ENCODE peak calls at places on chromosomes 6 and 20, in eight cellular contexts. T, V, X, M, N, Q, C and I are unnamed samples.

GRCh38 chr6:21199246-21199645 is 394.3 kb upstream of the SOX4 start:
- DNase-seq in X (no peak), N (no peak), Q (no peak), V (no peak), M (peak), T (no peak), C (no peak), I (no peak)

GRCh38 chr6:43263314-43264178 is 20.3 kb downstream of the TTBK1 start:
- DNase-seq in V (no peak), N (peak), X (peak), M (peak), C (peak), Q (peak), T (peak), I (peak)

GRCh38 chr20:59222982-59223610 is 59.5 kb downstream of the ZNF831 start:
- DNase-seq in N (no peak), T (peak), C (peak), M (no peak), Q (no peak), V (peak), X (no peak), I (no peak)

GRCh38 chr6:14743465-14744211 is 502.2 kb upstream of the JARID2 start:
- DNase-seq in V (no peak), Q (peak), M (no peak), N (peak), X (no peak), T (peak), C (no peak), I (peak)

GRCh38 chr20:17606001-17606400 is 36.1 kb downstream of the DSTN start:
- DNase-seq in X (no peak), Q (no peak), M (no peak), N (no peak), C (no peak), T (no peak), V (no peak), I (no peak)

GRCh38 chr6:72952808-72953630 is 272.3 kb downstream of the KHDC1L start:
- DNase-seq in M (no peak), Q (no peak), V (no peak), T (peak), X (no peak), N (no peak), C (no peak), I (no peak)

GRCh38 chr20:62652051-62652893 is 10.0 kb downstream of the SLCO4A1 start:
- DNase-seq in N (peak), X (peak), M (peak), T (peak), V (peak), Q (peak), C (peak), I (peak)

GRCh38 chr20:45972500-45973183 is 639 bp upstream of the ZNF335 start:
- DNase-seq in N (no peak), V (no peak), X (no peak), M (no peak), Q (no peak), C (peak), T (no peak), I (no peak)

GRCh38 chr6:62891065-62891647 is 320.1 kb upstream of the FKBP1C start:
- DNase-seq in N (no peak), V (no peak), T (peak), X (peak), M (no peak), Q (no peak), C (peak), I (no peak)

GRCh38 chr6:133248241-133249001 is 7.3 kb downstream of the EYA4 start:
- DNase-seq in V (no peak), T (peak), X (no peak), N (no peak), M (no peak), Q (no peak), C (no peak), I (no peak)

GRCh38 chr6:167272156-167272555 is 19.0 kb upstream of the UNC93A start:
- DNase-seq in V (no peak), M (no peak), Q (no peak), C (no peak), T (no peak), N (no peak), X (no peak), I (no peak)

GRCh38 chr6:33372532-33373123 is 19.0 kb upstream of the KIFC1 start:
- DNase-seq in X (no peak), T (no peak), V (no peak), Q (no peak), M (no peak), C (peak), N (no peak), I (no peak)

GRCh38 chr20:51711426-51711825 is 56.8 kb downstream of the ATP9A start:
- DNase-seq in Q (no peak), V (no peak), N (no peak), T (no peak), M (no peak), X (no peak), C (no peak), I (no peak)

GRCh38 chr20:50274570-50275430 is 84.2 kb downstream of the CEBPB start:
- DNase-seq in M (no peak), N (no peak), C (no peak), Q (no peak), V (peak), X (no peak), T (no peak), I (no peak)

GRCh38 chr6:147131728-147132127 is 72.5 kb upstream of the STXBP5 start:
- DNase-seq in C (peak), X (no peak), T (peak), M (no peak), N (peak), V (no peak), Q (no peak), I (no peak)

GRCh38 chr6:165986647-165987482 is 180.8 kb downstream of the TBXT start:
- DNase-seq in Q (no peak), M (peak), C (peak), V (no peak), T (peak), N (no peak), X (no peak), I (no peak)

GRCh38 chr6:56368484-56368883 is 121.1 kb upstream of the COL21A1 start:
- DNase-seq in Q (no peak), C (no peak), V (no peak), T (peak), M (no peak), N (no peak), X (no peak), I (no peak)

GRCh38 chr20:46371656-46372055 is 34.8 kb downstream of the ELMO2 start:
- DNase-seq in N (no peak), T (peak), M (no peak), C (no peak), Q (no peak), V (no peak), X (no peak), I (no peak)

GRCh38 chr6:1986454-1987243 is 258.8 kb downstream of the GMDS start:
- DNase-seq in C (no peak), V (no peak), N (no peak), X (no peak), M (no peak), T (peak), Q (no peak), I (no peak)

GRCh38 chr20:41456341-41456740 is 89.7 kb upstream of the EMILIN3 start:
- DNase-seq in X (no peak), Q (no peak), C (no peak), M (no peak), N (no peak), T (no peak), V (no peak), I (no peak)

GRCh38 chr6:113082691-113083090 is 735.6 kb downstream of the RFPL4B start:
- DNase-seq in X (no peak), N (peak), T (peak), Q (no peak), C (peak), M (no peak), V (no peak), I (no peak)

GRCh38 chr6:157912326-157912725 is 69.3 kb upstream of the SYNJ2 start:
- DNase-seq in C (peak), T (peak), N (peak), M (no peak), Q (no peak), V (no peak), X (no peak), I (no peak)

GRCh38 chr6:43743682-43744381 is 26.2 kb upstream of the VEGFA start:
- DNase-seq in C (no peak), M (no peak), N (no peak), V (no peak), Q (no peak), X (no peak), T (no peak), I (no peak)

GRCh38 chr6:67224989-67225388 is 1410.1 kb upstream of the ADGRB3 start:
- DNase-seq in Q (no peak), X (no peak), N (no peak), T (no peak), V (no peak), M (no peak), C (no peak), I (no peak)

GRCh38 chr6:30837870-30838269 is 46.4 kb upstream of the DDR1 start:
- DNase-seq in Q (no peak), C (no peak), M (no peak), V (no peak), N (no peak), T (no peak), X (no peak), I (no peak)

GRCh38 chr6:157535354-157536217 is 154.6 kb downstream of the ZDHHC14 start:
- DNase-seq in Q (no peak), M (no peak), C (no peak), V (no peak), N (peak), T (peak), X (no peak), I (peak)

GRCh38 chr6:33812669-33813068 is 8.9 kb upstream of the MLN start:
- DNase-seq in M (peak), T (peak), X (peak), C (peak), Q (no peak), N (peak), V (no peak), I (peak)

GRCh38 chr6:82617648-82618047 is 254.0 kb downstream of the TPBG start:
- DNase-seq in X (no peak), Q (no peak), N (no peak), T (no peak), C (no peak), M (no peak), V (no peak), I (no peak)

GRCh38 chr6:38813451-38813850 is 98.3 kb downstream of the DNAH8 start:
- DNase-seq in C (no peak), V (no peak), T (no peak), Q (no peak), X (no peak), M (no peak), N (peak), I (no peak)

GRCh38 chr20:39909447-39909846 is 779.6 kb downstream of the MAFB start:
- DNase-seq in X (no peak), T (no peak), N (no peak), C (no peak), Q (no peak), M (no peak), V (no peak), I (no peak)

GRCh38 chr6:49462071-49462470 is 982 bp downstream of the MMUT start:
- DNase-seq in N (no peak), X (peak), Q (no peak), C (no peak), V (no peak), M (no peak), T (peak), I (no peak)

GRCh38 chr6:90485615-90486277 is 101.1 kb downstream of the MAP3K7 start:
- DNase-seq in C (no peak), X (peak), M (no peak), Q (no peak), T (no peak), N (no peak), V (no peak), I (no peak)

GRCh38 chr20:57698867-57699275 is 10.9 kb downstream of the PMEPA1 start:
- DNase-seq in V (no peak), X (no peak), M (no peak), C (no peak), Q (no peak), T (no peak), N (peak), I (peak)

GRCh38 chr6:89368107-89368506 is 15.6 kb upstream of the UBE2J1 start:
- DNase-seq in X (peak), Q (no peak), N (peak), V (no peak), M (peak), T (peak), C (peak), I (peak)

GRCh38 chr6:165566088-165566828 is 96.8 kb downstream of the PDE10A start:
- DNase-seq in C (no peak), X (no peak), T (no peak), N (no peak), M (no peak), Q (no peak), V (no peak), I (no peak)

GRCh38 chr20:62338294-62338620 is 28.9 kb downstream of the LAMA5 start:
- DNase-seq in N (no peak), V (no peak), T (no peak), X (no peak), M (no peak), Q (no peak), C (no peak), I (no peak)

GRCh38 chr20:1263853-1264252 is 2.2 kb upstream of the SNPH start:
- DNase-seq in M (no peak), T (peak), X (no peak), Q (no peak), N (no peak), C (peak), V (no peak), I (no peak)

GRCh38 chr6:151118453-151119123 is 121.2 kb upstream of the AKAP12 start:
- DNase-seq in V (no peak), T (no peak), Q (no peak), C (no peak), X (no peak), N (no peak), M (no peak), I (no peak)

GRCh38 chr6:158707826-158708225 is 58.0 kb downstream of the SYTL3 start:
- DNase-seq in C (no peak), T (no peak), X (peak), M (no peak), V (no peak), Q (peak), N (no peak), I (no peak)

GRCh38 chr20:25623736-25624499 is at the start of gene NANP:
- DNase-seq in N (peak), V (peak), T (peak), Q (peak), M (peak), C (peak), X (peak), I (peak)
- TF ChIP-seq CTCF in N (no peak), V (no peak), T (no peak), Q (no peak), M (no peak), C (no peak), X (no peak), I (no peak)

GRCh38 chr6:149197482-149197881 is 120.0 kb upstream of the TAB2 start:
- DNase-seq in T (no peak), V (no peak), X (no peak), M (no peak), N (no peak), Q (no peak), C (no peak), I (no peak)
- TF ChIP-seq CTCF in T (no peak), V (no peak), X (peak), M (no peak), N (no peak), Q (no peak), C (no peak), I (no peak)

DNA sequence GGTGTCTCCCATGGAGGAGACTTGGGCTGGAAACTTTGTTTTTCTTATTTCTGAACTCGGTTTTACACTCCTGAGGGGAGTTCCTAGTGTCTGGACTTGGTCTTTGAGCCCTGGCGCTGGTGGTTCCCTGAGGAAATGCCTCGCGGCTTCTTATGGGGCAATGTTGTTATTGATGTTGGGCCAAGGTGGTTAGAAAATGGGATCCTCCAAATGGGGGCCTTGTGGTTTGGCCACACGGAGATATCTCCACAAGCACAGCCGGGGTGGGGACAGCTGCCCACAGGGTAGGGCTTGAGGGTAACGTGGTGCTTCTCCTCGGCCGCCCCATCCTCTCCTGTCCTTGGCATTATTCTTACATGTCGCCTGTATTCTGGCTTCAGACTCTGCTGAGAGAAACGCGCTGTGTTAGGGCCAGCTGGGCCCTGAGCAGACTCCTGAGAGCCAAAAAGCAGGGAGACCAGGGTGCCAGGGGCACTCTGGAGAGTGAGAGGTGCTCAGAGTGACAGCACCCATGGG is 137.0 kb downstream of the FOXO3 start:
- DNase-seq in M (no peak), X (no peak), N (no peak), T (peak), Q (no peak), C (no peak), V (no peak), I (no peak)
- TF ChIP-seq CTCF in M (no peak), X (no peak), N (no peak), T (no peak), Q (no peak), C (no peak), V (no peak), I (no peak)

DNA sequence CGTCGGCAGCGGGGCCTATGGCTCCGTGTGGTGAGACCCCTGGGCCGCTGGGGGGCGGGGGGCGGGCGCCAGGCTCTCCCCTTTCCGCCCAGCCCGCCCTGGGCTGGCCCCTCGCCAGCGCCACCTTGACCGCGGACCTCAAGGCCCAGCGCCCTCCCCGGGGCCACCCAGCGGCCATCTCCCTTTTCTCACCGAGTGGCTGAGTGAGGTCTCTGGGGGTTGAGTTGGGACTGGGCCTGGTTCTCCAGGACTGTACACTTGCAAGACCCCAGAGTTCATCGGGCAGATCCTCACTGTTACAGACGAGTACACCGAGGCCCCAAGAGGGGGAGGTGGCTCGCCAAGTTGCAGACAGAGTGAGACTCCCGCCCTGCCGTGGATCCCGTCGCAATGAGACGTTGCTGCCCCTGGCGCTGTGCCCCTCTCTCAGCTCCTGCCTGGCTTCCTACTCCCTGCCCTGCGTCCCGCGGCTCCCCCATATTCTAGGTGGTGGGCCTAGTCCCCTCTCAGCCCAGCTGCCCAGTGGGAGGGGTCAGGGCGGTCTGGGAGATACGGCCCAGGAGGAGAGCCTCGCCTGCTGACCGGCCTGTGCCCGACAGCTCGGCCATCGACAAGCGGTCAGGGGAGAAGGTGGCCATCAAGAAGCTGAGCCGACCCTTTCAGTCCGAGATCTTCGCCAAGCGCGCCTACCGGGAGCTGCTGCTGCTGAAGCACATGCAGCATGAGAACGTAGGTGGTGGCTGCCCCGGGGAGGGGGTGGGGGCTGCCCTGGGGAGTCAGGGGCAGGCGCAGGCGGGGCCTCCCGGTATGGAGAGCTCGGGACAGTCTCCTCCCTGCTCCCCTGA is 581 bp downstream of the MAPK13 start:
- DNase-seq in Q (no peak), T (peak), N (no peak), X (no peak), V (no peak), C (peak), M (peak), I (peak)
- TF ChIP-seq CTCF in Q (peak), T (no peak), N (peak), X (no peak), V (no peak), C (peak), M (no peak), I (no peak)